ENCODE peak calls at places on chromosomes 3 and 15, in five cellular contexts. One of them, this sample, is unnamed.
A peak's percentile ranks its signal among the peaks of the same experiment; 100 is the strongest.

GRCh38 chr15:78715439-78715838 is 74.4 kb upstream of the CHRNB4 start:
- DNase-seq in fibroblast of lung: peak; percentile 42
- DNase-seq in neuronal stem cell: no peak
- DNase-seq in A673: no peak
- DNase-seq in ovary: no peak
- DNase-seq in this sample: no peak

GRCh38 chr3:193812078-193812725 is 219.2 kb downstream of the OPA1 start:
- DNase-seq in fibroblast of lung: no peak
- DNase-seq in neuronal stem cell: no peak
- DNase-seq in A673: no peak
- DNase-seq in ovary: no peak
- DNase-seq in this sample: no peak

GRCh38 chr3:130395916-130396315 is 50.4 kb downstream of the COL6A5 start:
- DNase-seq in fibroblast of lung: peak; percentile 39
- DNase-seq in neuronal stem cell: no peak
- DNase-seq in A673: peak; percentile 6
- DNase-seq in ovary: no peak
- DNase-seq in this sample: no peak

GRCh38 chr3:47419083-47420043 is 38.5 kb downstream of the PTPN23 start:
- DNase-seq in fibroblast of lung: no peak
- DNase-seq in neuronal stem cell: no peak
- DNase-seq in A673: no peak
- DNase-seq in ovary: no peak
- DNase-seq in this sample: no peak

GRCh38 chr15:53482055-53482454 is 277.4 kb downstream of the WDR72 start:
- DNase-seq in fibroblast of lung: no peak
- DNase-seq in neuronal stem cell: no peak
- DNase-seq in A673: no peak
- DNase-seq in ovary: no peak
- DNase-seq in this sample: no peak

GRCh38 chr3:136862611-136862951 is 573 bp downstream of the NCK1 start:
- DNase-seq in fibroblast of lung: peak; percentile 71
- DNase-seq in neuronal stem cell: no peak
- DNase-seq in A673: peak; percentile 53
- DNase-seq in ovary: peak; percentile 72
- DNase-seq in this sample: no peak

GRCh38 chr3:187191271-187191670 is 6.0 kb upstream of the RTP1 start:
- DNase-seq in fibroblast of lung: no peak
- DNase-seq in neuronal stem cell: no peak
- DNase-seq in A673: no peak
- DNase-seq in ovary: no peak
- DNase-seq in this sample: no peak

GRCh38 chr15:76803049-76803571 is 102.0 kb downstream of the SCAPER start:
- DNase-seq in fibroblast of lung: no peak
- DNase-seq in neuronal stem cell: no peak
- DNase-seq in A673: no peak
- DNase-seq in ovary: no peak
- DNase-seq in this sample: no peak

GRCh38 chr3:54538346-54538745 is 389.5 kb downstream of the LRTM1 start:
- DNase-seq in fibroblast of lung: no peak
- DNase-seq in neuronal stem cell: no peak
- DNase-seq in A673: peak; percentile 32
- DNase-seq in ovary: no peak
- DNase-seq in this sample: no peak

GRCh38 chr15:73983211-73983727 is 8.8 kb downstream of the STOML1 start:
- DNase-seq in fibroblast of lung: peak; percentile 81
- DNase-seq in neuronal stem cell: no peak
- DNase-seq in A673: peak; percentile 49
- DNase-seq in ovary: peak; percentile 70
- DNase-seq in this sample: no peak

GRCh38 chr15:41713047-41713446 is 52.8 kb downstream of the MGA start:
- DNase-seq in fibroblast of lung: peak; percentile 18
- DNase-seq in neuronal stem cell: no peak
- DNase-seq in A673: no peak
- DNase-seq in ovary: no peak
- DNase-seq in this sample: no peak

GRCh38 chr3:52244061-52244628 is 1.4 kb upstream of the PPM1M start:
- DNase-seq in fibroblast of lung: peak; percentile 19
- DNase-seq in neuronal stem cell: no peak
- DNase-seq in A673: peak; percentile 12
- DNase-seq in ovary: peak; percentile 28
- DNase-seq in this sample: no peak

GRCh38 chr3:136960838-136961836 is 3.4 kb downstream of the IL20RB start:
- DNase-seq in fibroblast of lung: peak; percentile 53
- DNase-seq in neuronal stem cell: no peak
- DNase-seq in A673: no peak
- DNase-seq in ovary: no peak
- DNase-seq in this sample: no peak

GRCh38 chr15:48803877-48804276 is 7.0 kb downstream of the CEP152 start:
- DNase-seq in fibroblast of lung: no peak
- DNase-seq in neuronal stem cell: no peak
- DNase-seq in A673: no peak
- DNase-seq in ovary: no peak
- DNase-seq in this sample: no peak

DNA sequence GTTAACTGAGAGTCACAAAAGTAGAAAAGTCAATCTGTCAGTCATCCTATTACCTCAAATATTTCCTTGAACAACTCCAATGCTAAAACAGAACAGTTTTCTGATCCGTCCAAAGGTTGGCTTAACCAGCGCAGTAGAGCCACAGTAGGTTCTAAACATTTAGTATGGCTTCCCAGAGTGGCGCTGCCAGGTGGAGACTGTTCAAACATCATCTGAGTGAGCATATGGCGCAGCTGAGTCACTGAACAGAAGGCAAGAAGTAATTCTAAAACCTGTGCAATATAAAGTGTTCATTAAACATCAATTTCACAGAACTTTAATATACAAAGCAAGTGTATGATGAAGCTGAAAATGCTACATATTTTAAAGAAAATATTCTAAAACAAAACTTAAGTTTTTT is 19.9 kb downstream of the CIP2A start:
- DNase-seq in fibroblast of lung: no peak
- DNase-seq in neuronal stem cell: no peak
- DNase-seq in A673: no peak
- DNase-seq in ovary: no peak
- DNase-seq in this sample: no peak
- H3K27ac ChIP-seq in fibroblast of lung: no peak overlapping the region
- H3K27ac ChIP-seq in neuronal stem cell: no peak overlapping the region
- H3K27ac ChIP-seq in A673: no peak overlapping the region
- H3K27ac ChIP-seq in ovary: no peak overlapping the region
- H3K27ac ChIP-seq in this sample: no peak overlapping the region

GRCh38 chr3:197000211-197000610 is 29.4 kb downstream of the MELTF start:
- DNase-seq in fibroblast of lung: no peak
- DNase-seq in neuronal stem cell: no peak
- DNase-seq in A673: no peak
- DNase-seq in ovary: no peak
- DNase-seq in this sample: no peak
- H3K27ac ChIP-seq in fibroblast of lung: no peak overlapping the region
- H3K27ac ChIP-seq in neuronal stem cell: no peak overlapping the region
- H3K27ac ChIP-seq in A673: no peak overlapping the region
- H3K27ac ChIP-seq in ovary: no peak overlapping the region
- H3K27ac ChIP-seq in this sample: no peak overlapping the region

GRCh38 chr3:183253961-183254815 is 1.1 kb downstream of the B3GNT5 start:
- DNase-seq in fibroblast of lung: peak; percentile 44
- DNase-seq in neuronal stem cell: no peak
- DNase-seq in A673: peak; percentile 49
- DNase-seq in ovary: peak; percentile 57
- DNase-seq in this sample: no peak

GRCh38 chr3:183254816-183255730 is 2.0 kb downstream of the B3GNT5 start:
- DNase-seq in fibroblast of lung: peak; percentile 23
- DNase-seq in neuronal stem cell: no peak
- DNase-seq in A673: no peak
- DNase-seq in ovary: no peak
- DNase-seq in this sample: no peak

GRCh38 chr3:183253364-183253960 is 409 bp downstream of the B3GNT5 start:
- DNase-seq in fibroblast of lung: peak; percentile 60
- DNase-seq in neuronal stem cell: no peak
- DNase-seq in A673: peak; percentile 48
- DNase-seq in ovary: peak; percentile 87
- DNase-seq in this sample: no peak

GRCh38 chr3:183252973-183253363 is at the start of gene B3GNT5:
- DNase-seq in fibroblast of lung: peak; percentile 8
- DNase-seq in neuronal stem cell: no peak
- DNase-seq in A673: no peak
- DNase-seq in ovary: peak; percentile 48
- DNase-seq in this sample: no peak

DNA sequence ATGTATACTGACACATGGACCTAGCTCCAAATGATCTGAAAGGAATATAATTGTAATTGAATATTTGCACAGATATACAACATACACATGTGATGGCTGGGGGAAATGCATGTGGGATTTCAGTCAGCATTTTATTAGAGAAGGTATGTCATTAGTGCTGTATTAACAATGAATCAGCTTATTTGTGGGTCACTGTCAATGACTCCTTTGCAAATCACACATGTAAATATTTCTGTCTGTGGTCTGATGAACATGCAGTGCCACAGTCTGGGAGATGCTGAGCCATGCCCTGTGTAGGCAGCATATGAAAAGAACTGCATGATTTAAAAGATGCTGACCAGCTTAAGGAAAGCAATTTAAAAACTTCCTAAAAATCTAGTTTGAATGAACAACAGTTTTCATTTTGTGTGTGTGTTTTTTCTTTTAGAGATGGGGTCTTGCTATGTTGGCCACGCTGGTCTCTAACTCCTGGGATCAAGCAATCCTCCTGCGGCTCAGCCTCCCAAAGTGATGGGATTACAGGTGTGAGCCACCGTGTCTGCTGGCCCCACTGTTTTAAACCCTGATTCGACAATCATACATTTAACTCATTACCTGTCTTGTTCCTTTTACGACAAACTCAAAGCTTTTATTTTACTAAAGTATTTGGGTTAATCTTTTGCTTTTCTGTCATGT is 808 bp upstream of the B3GNT5 start:
- DNase-seq in fibroblast of lung: no peak
- DNase-seq in neuronal stem cell: no peak
- DNase-seq in A673: no peak
- DNase-seq in ovary: no peak
- DNase-seq in this sample: no peak
- H3K27ac ChIP-seq in fibroblast of lung: no peak overlapping the region
- H3K27ac ChIP-seq in neuronal stem cell: no peak overlapping the region
- H3K27ac ChIP-seq in A673: no peak overlapping the region
- H3K27ac ChIP-seq in ovary: no peak overlapping the region
- H3K27ac ChIP-seq in this sample: no peak overlapping the region

DNA sequence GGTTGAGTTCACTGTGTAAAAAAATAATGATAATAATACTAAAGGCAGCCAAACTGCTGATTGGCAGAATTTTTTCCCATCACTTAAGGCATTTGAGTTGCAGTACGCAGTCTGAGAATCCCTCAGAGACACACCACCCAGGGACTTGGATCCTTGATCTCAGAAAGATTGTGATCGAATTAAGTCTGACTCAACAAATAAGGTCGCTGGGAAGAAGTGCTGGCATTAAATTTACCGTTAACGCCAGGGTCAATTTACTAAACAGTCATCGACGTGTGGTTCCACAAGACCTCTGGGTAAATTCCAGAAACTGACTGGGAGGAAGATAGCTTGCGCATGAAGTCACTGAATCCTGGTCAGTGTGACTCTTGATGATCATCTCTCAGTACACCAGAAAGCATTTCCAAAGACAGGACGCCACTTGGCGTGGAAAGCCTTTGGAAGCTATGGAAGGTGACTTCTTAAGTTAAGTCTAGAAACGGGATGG is 48.3 kb upstream of the CGNL1 start:
- DNase-seq in fibroblast of lung: peak; percentile 99
- DNase-seq in neuronal stem cell: no peak
- DNase-seq in A673: peak; percentile 58
- DNase-seq in ovary: no peak
- DNase-seq in this sample: no peak
- H3K27ac ChIP-seq in fibroblast of lung: peak overlapping the region; percentile 52
- H3K27ac ChIP-seq in neuronal stem cell: no peak overlapping the region
- H3K27ac ChIP-seq in A673: no peak overlapping the region
- H3K27ac ChIP-seq in ovary: no peak overlapping the region
- H3K27ac ChIP-seq in this sample: no peak overlapping the region

DNA sequence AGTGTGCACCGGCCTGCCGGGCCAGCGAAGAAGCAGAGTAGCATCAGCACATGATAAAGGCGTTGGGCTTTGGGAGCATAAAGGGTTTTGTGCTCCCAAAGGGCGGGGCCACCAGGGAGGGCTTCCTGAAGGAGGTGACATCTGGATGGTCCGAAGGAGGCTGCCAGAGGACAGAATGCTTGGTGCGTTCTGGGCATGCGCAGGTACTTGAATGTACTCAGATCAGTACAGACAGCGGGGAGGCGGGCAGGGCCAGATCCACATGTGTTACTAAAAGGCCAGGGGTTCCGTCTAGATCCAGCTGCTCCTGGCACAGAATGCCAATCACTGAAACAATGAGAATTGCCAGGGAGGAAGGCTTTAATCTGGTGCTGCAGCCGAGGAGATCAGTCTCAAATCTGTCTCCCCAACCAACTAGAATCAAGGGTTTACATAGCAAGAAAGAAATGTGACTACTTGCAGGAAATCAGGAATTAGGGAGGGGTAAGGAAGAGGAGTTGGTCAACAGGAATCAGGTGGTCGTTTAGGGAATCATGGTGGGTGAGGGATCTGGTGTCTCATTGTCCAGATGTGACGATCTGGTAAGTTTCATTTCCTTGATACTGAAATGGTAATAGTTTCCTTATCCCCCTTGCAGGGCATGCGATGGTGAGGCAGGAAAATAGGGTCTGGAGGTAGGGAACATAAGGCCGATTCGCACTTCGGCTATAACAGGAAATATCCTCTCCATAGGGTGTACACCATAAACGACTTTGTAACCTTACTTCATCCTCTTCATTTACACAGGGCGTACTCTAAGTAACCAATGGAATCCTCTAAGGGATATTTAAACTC is at the start of the genes LRRC34 and LRRIQ4:
- DNase-seq in fibroblast of lung: peak; percentile 55
- DNase-seq in neuronal stem cell: peak; percentile 40
- DNase-seq in A673: peak; percentile 91
- DNase-seq in ovary: peak; percentile 68
- DNase-seq in this sample: peak; percentile 46
- H3K27ac ChIP-seq in fibroblast of lung: peak within 1 kb of the TSS; percentile 68
- H3K27ac ChIP-seq in neuronal stem cell: peak within 1 kb of the TSS; percentile 69
- H3K27ac ChIP-seq in A673: peak within 1 kb of the TSS; percentile 85
- H3K27ac ChIP-seq in ovary: peak within 1 kb of the TSS; percentile 88
- H3K27ac ChIP-seq in this sample: peak within 1 kb of the TSS; percentile 76

GRCh38 chr3:107412376-107412775 is 35.1 kb downstream of the CCDC54 start:
- DNase-seq in fibroblast of lung: peak; percentile 46
- DNase-seq in neuronal stem cell: no peak
- DNase-seq in A673: no peak
- DNase-seq in ovary: no peak
- DNase-seq in this sample: no peak

GRCh38 chr3:107409365-107409764 is 32.1 kb downstream of the CCDC54 start:
- DNase-seq in fibroblast of lung: no peak
- DNase-seq in neuronal stem cell: no peak
- DNase-seq in A673: no peak
- DNase-seq in ovary: no peak
- DNase-seq in this sample: no peak

GRCh38 chr3:107410606-107411005 is 33.4 kb downstream of the CCDC54 start:
- DNase-seq in fibroblast of lung: no peak
- DNase-seq in neuronal stem cell: no peak
- DNase-seq in A673: no peak
- DNase-seq in ovary: no peak
- DNase-seq in this sample: no peak

GRCh38 chr3:107413264-107413663 is 36.0 kb downstream of the CCDC54 start:
- DNase-seq in fibroblast of lung: no peak
- DNase-seq in neuronal stem cell: no peak
- DNase-seq in A673: no peak
- DNase-seq in ovary: no peak
- DNase-seq in this sample: no peak

GRCh38 chr3:107411779-107412178 is 34.5 kb downstream of the CCDC54 start:
- DNase-seq in fibroblast of lung: no peak
- DNase-seq in neuronal stem cell: no peak
- DNase-seq in A673: no peak
- DNase-seq in ovary: no peak
- DNase-seq in this sample: no peak
- H3K27ac ChIP-seq in fibroblast of lung: no peak overlapping the region
- H3K27ac ChIP-seq in neuronal stem cell: no peak overlapping the region
- H3K27ac ChIP-seq in A673: no peak overlapping the region
- H3K27ac ChIP-seq in ovary: no peak overlapping the region
- H3K27ac ChIP-seq in this sample: no peak overlapping the region

This sample was measured in caudate nucleus.